ENCODE peak calls at places on chromosomes 2 and 18, in seven cellular contexts. One of them, this sample, is unnamed.

GRCh38 chr2:237791977-237792727 is 6.4 kb upstream of the RBM44 start:
- DNase-seq in heart left ventricle: no peak
- DNase-seq in A549: no peak
- DNase-seq in PC-3: peak
- DNase-seq in transverse colon: no peak
- DNase-seq in GM12865: no peak
- DNase-seq in PC-9: no peak
- DNase-seq in this sample: no peak

GRCh38 chr2:177264539-177265385 is at the start of gene NFE2L2:
- DNase-seq in heart left ventricle: peak
- DNase-seq in A549: peak
- DNase-seq in PC-3: peak
- DNase-seq in transverse colon: peak
- DNase-seq in GM12865: peak
- DNase-seq in PC-9: peak
- DNase-seq in this sample: peak

GRCh38 chr2:235810297-235810696 is 316.5 kb downstream of the AGAP1 start:
- DNase-seq in heart left ventricle: no peak
- DNase-seq in A549: no peak
- DNase-seq in PC-3: no peak
- DNase-seq in transverse colon: no peak
- DNase-seq in GM12865: no peak
- DNase-seq in PC-9: no peak
- DNase-seq in this sample: no peak

GRCh38 chr18:32333781-32334180 is 136.9 kb downstream of the GAREM1 start:
- DNase-seq in heart left ventricle: no peak
- DNase-seq in A549: no peak
- DNase-seq in PC-3: peak
- DNase-seq in transverse colon: no peak
- DNase-seq in GM12865: no peak
- DNase-seq in PC-9: no peak
- DNase-seq in this sample: no peak

GRCh38 chr18:31190919-31191318 is 28.3 kb upstream of the DSC1 start:
- DNase-seq in heart left ventricle: no peak
- DNase-seq in A549: no peak
- DNase-seq in PC-3: peak
- DNase-seq in transverse colon: no peak
- DNase-seq in GM12865: no peak
- DNase-seq in PC-9: peak
- DNase-seq in this sample: no peak

GRCh38 chr2:118046628-118047210 is 32.8 kb upstream of the CCDC93 start:
- DNase-seq in heart left ventricle: no peak
- DNase-seq in A549: peak
- DNase-seq in PC-3: peak
- DNase-seq in transverse colon: no peak
- DNase-seq in GM12865: peak
- DNase-seq in PC-9: no peak
- DNase-seq in this sample: no peak

GRCh38 chr2:180048256-180048655 is 41.2 kb upstream of the CWC22 start:
- DNase-seq in heart left ventricle: no peak
- DNase-seq in A549: no peak
- DNase-seq in PC-3: no peak
- DNase-seq in transverse colon: no peak
- DNase-seq in GM12865: no peak
- DNase-seq in PC-9: no peak
- DNase-seq in this sample: no peak

GRCh38 chr2:134220525-134220924 is 33.3 kb upstream of the MGAT5 start:
- DNase-seq in heart left ventricle: no peak
- DNase-seq in A549: no peak
- DNase-seq in PC-3: no peak
- DNase-seq in transverse colon: no peak
- DNase-seq in GM12865: no peak
- DNase-seq in PC-9: no peak
- DNase-seq in this sample: no peak

GRCh38 chr2:159738509-159739390 is 26.4 kb downstream of the MARCHF7 start:
- DNase-seq in heart left ventricle: no peak
- DNase-seq in A549: no peak
- DNase-seq in PC-3: no peak
- DNase-seq in transverse colon: no peak
- DNase-seq in GM12865: no peak
- DNase-seq in PC-9: no peak
- DNase-seq in this sample: peak

GRCh38 chr2:131431336-131431735 is 44.6 kb upstream of the TUBA3D start:
- DNase-seq in heart left ventricle: no peak
- DNase-seq in A549: no peak
- DNase-seq in PC-3: peak
- DNase-seq in transverse colon: no peak
- DNase-seq in GM12865: no peak
- DNase-seq in PC-9: no peak
- DNase-seq in this sample: no peak

GRCh38 chr2:112133344-112133743 is 4.8 kb upstream of the FBLN7 start:
- DNase-seq in heart left ventricle: no peak
- DNase-seq in A549: no peak
- DNase-seq in PC-3: no peak
- DNase-seq in transverse colon: no peak
- DNase-seq in GM12865: no peak
- DNase-seq in PC-9: no peak
- DNase-seq in this sample: no peak

GRCh38 chr2:26463252-26464207 is 14.4 kb downstream of the OTOF start:
- DNase-seq in heart left ventricle: no peak
- DNase-seq in A549: no peak
- DNase-seq in PC-3: no peak
- DNase-seq in transverse colon: no peak
- DNase-seq in GM12865: no peak
- DNase-seq in PC-9: no peak
- DNase-seq in this sample: peak

GRCh38 chr2:55954306-55955035 is 30.9 kb upstream of the EFEMP1 start:
- DNase-seq in heart left ventricle: no peak
- DNase-seq in A549: no peak
- DNase-seq in PC-3: no peak
- DNase-seq in transverse colon: no peak
- DNase-seq in GM12865: no peak
- DNase-seq in PC-9: no peak
- DNase-seq in this sample: no peak

GRCh38 chr2:132582360-132582759 is 87.6 kb downstream of the LYPD1 start:
- DNase-seq in heart left ventricle: no peak
- DNase-seq in A549: no peak
- DNase-seq in PC-3: peak
- DNase-seq in transverse colon: no peak
- DNase-seq in GM12865: no peak
- DNase-seq in PC-9: no peak
- DNase-seq in this sample: no peak

DNA sequence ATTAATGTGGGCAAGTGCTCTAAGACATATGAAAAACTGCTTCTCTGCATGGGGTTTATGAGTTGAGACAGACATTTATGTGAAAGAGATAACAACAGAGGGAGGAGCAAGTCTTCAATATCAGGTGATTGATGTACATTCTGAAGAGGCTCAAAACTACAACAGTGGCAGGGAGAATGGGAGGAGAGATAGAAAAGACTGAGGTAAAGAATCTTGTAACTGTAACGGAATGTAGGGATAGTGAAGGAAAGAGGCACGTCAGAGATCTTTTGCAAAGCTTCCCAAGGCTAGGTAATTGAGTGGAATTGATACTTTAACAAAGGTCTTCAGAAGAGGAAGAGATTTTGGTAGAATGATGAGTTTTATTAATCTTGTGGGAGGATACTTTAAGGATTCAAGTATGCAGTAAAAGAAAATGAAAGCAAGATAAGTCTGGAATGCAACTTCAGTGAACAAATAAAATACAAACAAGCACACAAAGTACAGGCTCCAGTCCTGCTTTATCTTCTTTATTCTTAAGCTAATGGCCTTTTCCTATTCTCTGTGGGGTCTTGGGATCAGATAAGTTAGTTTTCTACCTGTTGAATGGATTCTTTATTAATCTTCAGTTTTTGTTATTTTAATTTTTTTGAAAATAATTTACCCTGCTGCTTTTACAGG is 15.0 kb downstream of the SMAD4 start:
- DNase-seq in heart left ventricle: no peak
- DNase-seq in A549: no peak
- DNase-seq in PC-3: no peak
- DNase-seq in transverse colon: no peak
- DNase-seq in GM12865: no peak
- DNase-seq in PC-9: no peak
- DNase-seq in this sample: no peak
- H3K4me3 ChIP-seq in heart left ventricle: no peak
- H3K4me3 ChIP-seq in A549: no peak
- H3K4me3 ChIP-seq in PC-3: no peak
- H3K4me3 ChIP-seq in transverse colon: peak
- H3K4me3 ChIP-seq in GM12865: no peak
- H3K4me3 ChIP-seq in PC-9: no peak
- H3K4me3 ChIP-seq in this sample: no peak

GRCh38 chr18:59273936-59274928 is 978 bp upstream of the RAX start:
- DNase-seq in heart left ventricle: no peak
- DNase-seq in A549: no peak
- DNase-seq in PC-3: no peak
- DNase-seq in transverse colon: no peak
- DNase-seq in GM12865: no peak
- DNase-seq in PC-9: no peak
- DNase-seq in this sample: peak

GRCh38 chr18:59272221-59272888 is 899 bp downstream of the RAX start:
- DNase-seq in heart left ventricle: no peak
- DNase-seq in A549: no peak
- DNase-seq in PC-3: no peak
- DNase-seq in transverse colon: no peak
- DNase-seq in GM12865: peak
- DNase-seq in PC-9: no peak
- DNase-seq in this sample: peak

GRCh38 chr18:59275406-59275949 is 2.2 kb upstream of the RAX start:
- DNase-seq in heart left ventricle: no peak
- DNase-seq in A549: no peak
- DNase-seq in PC-3: no peak
- DNase-seq in transverse colon: no peak
- DNase-seq in GM12865: no peak
- DNase-seq in PC-9: no peak
- DNase-seq in this sample: no peak

GRCh38 chr18:59271606-59272220 is 1.5 kb downstream of the RAX start:
- DNase-seq in heart left ventricle: no peak
- DNase-seq in A549: no peak
- DNase-seq in PC-3: no peak
- DNase-seq in transverse colon: no peak
- DNase-seq in GM12865: no peak
- DNase-seq in PC-9: no peak
- DNase-seq in this sample: no peak

GRCh38 chr18:59272971-59273935 is at the start of gene RAX:
- DNase-seq in heart left ventricle: no peak
- DNase-seq in A549: peak
- DNase-seq in PC-3: no peak
- DNase-seq in transverse colon: no peak
- DNase-seq in GM12865: no peak
- DNase-seq in PC-9: no peak
- DNase-seq in this sample: peak
- TF ChIP-seq CTCF in heart left ventricle: no peak
- TF ChIP-seq CTCF in A549: no peak
- TF ChIP-seq CTCF in PC-3: no peak
- TF ChIP-seq CTCF in transverse colon: no peak
- TF ChIP-seq CTCF in GM12865: no peak
- TF ChIP-seq CTCF in PC-9: no peak
- TF ChIP-seq CTCF in this sample: no peak

DNA sequence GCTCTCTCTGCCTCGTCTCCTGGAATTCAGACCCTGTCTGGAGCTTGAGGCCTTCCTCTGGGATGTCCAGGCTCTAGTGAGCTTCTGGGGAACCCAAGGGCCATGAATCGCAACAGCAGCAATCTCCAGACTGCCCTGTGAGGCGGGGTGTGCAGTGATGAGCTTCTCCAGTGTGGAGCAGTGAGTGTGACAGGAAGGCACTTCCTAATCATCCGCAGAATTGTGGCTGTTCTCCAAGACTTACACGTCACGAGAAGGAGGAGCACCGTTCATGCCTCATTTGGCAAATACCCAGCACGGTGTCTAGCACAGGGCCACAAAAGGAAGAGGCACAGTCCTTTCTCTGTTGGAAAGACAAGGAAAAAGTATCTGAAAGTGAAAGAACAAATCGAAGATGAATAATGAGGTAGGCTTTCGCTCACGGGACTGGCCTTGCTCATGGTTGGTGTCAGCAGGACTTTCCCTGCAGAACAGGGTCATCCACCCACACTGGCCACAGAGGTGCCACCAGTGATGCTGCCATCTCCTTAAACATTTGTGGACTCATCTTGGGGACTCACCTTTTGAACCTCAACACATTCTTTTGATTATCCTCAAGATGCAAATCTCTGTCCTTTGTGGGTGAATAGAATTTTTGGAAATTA is 125.1 kb upstream of the HAAO start:
- DNase-seq in heart left ventricle: peak
- DNase-seq in A549: no peak
- DNase-seq in PC-3: no peak
- DNase-seq in transverse colon: peak
- DNase-seq in GM12865: peak
- DNase-seq in PC-9: peak
- DNase-seq in this sample: peak
- H3K4me3 ChIP-seq in heart left ventricle: no peak
- H3K4me3 ChIP-seq in A549: no peak
- H3K4me3 ChIP-seq in PC-3: no peak
- H3K4me3 ChIP-seq in transverse colon: no peak
- H3K4me3 ChIP-seq in GM12865: no peak
- H3K4me3 ChIP-seq in PC-9: no peak
- H3K4me3 ChIP-seq in this sample: no peak

GRCh38 chr18:70075906-70076305 is 128.2 kb upstream of the CD226 start:
- DNase-seq in heart left ventricle: no peak
- DNase-seq in A549: no peak
- DNase-seq in PC-3: no peak
- DNase-seq in transverse colon: no peak
- DNase-seq in GM12865: no peak
- DNase-seq in PC-9: no peak
- DNase-seq in this sample: no peak

GRCh38 chr18:70069965-70070364 is 122.3 kb upstream of the CD226 start:
- DNase-seq in heart left ventricle: no peak
- DNase-seq in A549: no peak
- DNase-seq in PC-3: no peak
- DNase-seq in transverse colon: no peak
- DNase-seq in GM12865: no peak
- DNase-seq in PC-9: no peak
- DNase-seq in this sample: no peak

GRCh38 chr18:70074091-70074490 is 126.4 kb upstream of the CD226 start:
- DNase-seq in heart left ventricle: no peak
- DNase-seq in A549: no peak
- DNase-seq in PC-3: no peak
- DNase-seq in transverse colon: no peak
- DNase-seq in GM12865: no peak
- DNase-seq in PC-9: no peak
- DNase-seq in this sample: no peak

GRCh38 chr18:70073442-70073841 is 125.8 kb upstream of the CD226 start:
- DNase-seq in heart left ventricle: no peak
- DNase-seq in A549: no peak
- DNase-seq in PC-3: no peak
- DNase-seq in transverse colon: no peak
- DNase-seq in GM12865: no peak
- DNase-seq in PC-9: no peak
- DNase-seq in this sample: no peak

DNA sequence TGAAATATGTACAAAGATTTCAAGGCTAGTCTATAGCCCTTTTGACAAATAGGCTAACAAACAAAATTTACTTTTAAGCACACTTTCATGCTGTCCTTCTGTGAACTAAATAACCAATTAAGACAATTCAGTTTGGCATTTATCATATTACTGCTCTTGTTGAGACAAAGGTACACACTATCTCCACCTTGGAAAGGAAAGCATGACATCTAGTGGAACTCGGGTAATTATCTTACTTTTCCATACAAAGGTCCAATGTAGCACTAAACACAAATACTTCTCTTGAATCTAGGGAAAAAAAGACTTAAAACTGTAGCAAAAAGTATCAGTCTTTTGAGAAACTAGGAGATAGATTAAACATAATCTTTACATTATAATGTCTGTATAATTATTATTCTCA is 125.0 kb upstream of the CD226 start:
- DNase-seq in heart left ventricle: no peak
- DNase-seq in A549: no peak
- DNase-seq in PC-3: peak
- DNase-seq in transverse colon: no peak
- DNase-seq in GM12865: peak
- DNase-seq in PC-9: no peak
- DNase-seq in this sample: no peak
- TF ChIP-seq CTCF in heart left ventricle: peak
- TF ChIP-seq CTCF in A549: peak
- TF ChIP-seq CTCF in PC-3: peak
- TF ChIP-seq CTCF in transverse colon: no peak
- TF ChIP-seq CTCF in GM12865: no peak
- TF ChIP-seq CTCF in PC-9: no peak
- TF ChIP-seq CTCF in this sample: no peak